ENCODE peak calls at places on chromosomes 1 and 21, in eight cellular contexts. V is MM.1S, Z is colonic mucosa, N is body of pancreas, M is sigmoid colon, P is heart left ventricle, D is H1, R is cardiac muscle cell. X is an unnamed sample.
A peak's percentile ranks its signal among the peaks of the same experiment; 100 is the strongest.

GRCh38 chr1:110638062-110638461 is 31.9 kb upstream of the KCNA2 start:
- DNase-seq in P (no peak), D (no peak), Z (no peak), M (no peak), R (no peak), N (no peak), V (peak; percentile 53), X (no peak)

GRCh38 chr1:89607156-89607555 is 25.8 kb upstream of the LRRC8C start:
- DNase-seq in V (no peak), M (no peak), D (no peak), N (no peak), R (no peak), P (no peak), Z (no peak), X (no peak)

GRCh38 chr1:30883389-30884172 is 25.0 kb downstream of the SDC3 start:
- DNase-seq in P (no peak), Z (no peak), N (no peak), R (no peak), M (no peak), V (no peak), D (no peak), X (no peak)

GRCh38 chr1:9118186-9118585 is 10.7 kb downstream of the GPR157 start:
- DNase-seq in Z (no peak), N (no peak), V (no peak), R (no peak), D (no peak), M (no peak), P (no peak), X (no peak)

GRCh38 chr1:204150702-204151561 is 912 bp downstream of the ETNK2 start:
- DNase-seq in P (no peak), M (no peak), R (no peak), Z (no peak), D (no peak), N (no peak), V (no peak), X (no peak)

GRCh38 chr1:6262570-6263420 is 1.9 kb upstream of the GPR153 start:
- DNase-seq in M (peak; percentile 88), R (no peak), P (peak; percentile 80), N (no peak), Z (peak; percentile 56), V (no peak), D (no peak), X (no peak)

GRCh38 chr1:19466112-19466561 is 19.2 kb downstream of the CAPZB start:
- DNase-seq in Z (no peak), V (no peak), R (no peak), N (no peak), D (no peak), P (no peak), M (no peak), X (no peak)

GRCh38 chr1:223242971-223243370 is 99.9 kb upstream of the TLR5 start:
- DNase-seq in Z (no peak), D (no peak), M (no peak), N (no peak), R (no peak), V (no peak), P (no peak), X (no peak)

GRCh38 chr1:31795801-31796621 is 19.8 kb downstream of the SPOCD1 start:
- DNase-seq in R (no peak), N (no peak), M (peak; percentile 61), V (no peak), Z (no peak), P (peak; percentile 60), D (no peak), X (peak; percentile 22)

GRCh38 chr1:62450301-62450700 is 13.5 kb downstream of the USP1 start:
- DNase-seq in M (no peak), Z (no peak), P (no peak), N (no peak), D (no peak), R (no peak), V (no peak), X (no peak)

GRCh38 chr21:45570826-45571601 is 28.8 kb upstream of the SLC19A1 start:
- DNase-seq in Z (no peak), D (no peak), P (no peak), M (peak; percentile 94), N (no peak), R (no peak), V (no peak), X (no peak)

GRCh38 chr1:178962853-178963810 is 62.6 kb upstream of the FAM20B start:
- DNase-seq in Z (no peak), R (no peak), M (no peak), V (no peak), D (no peak), P (no peak), N (no peak), X (no peak)

GRCh38 chr1:11676386-11677103 is 4.4 kb downstream of the MAD2L2 start:
- DNase-seq in M (no peak), R (no peak), Z (no peak), P (no peak), V (no peak), D (no peak), N (no peak), X (no peak)

GRCh38 chr21:14843991-14844390 is 220.8 kb downstream of the NRIP1 start:
- DNase-seq in V (no peak), D (no peak), R (no peak), N (no peak), M (no peak), Z (no peak), P (no peak), X (no peak)

DNA sequence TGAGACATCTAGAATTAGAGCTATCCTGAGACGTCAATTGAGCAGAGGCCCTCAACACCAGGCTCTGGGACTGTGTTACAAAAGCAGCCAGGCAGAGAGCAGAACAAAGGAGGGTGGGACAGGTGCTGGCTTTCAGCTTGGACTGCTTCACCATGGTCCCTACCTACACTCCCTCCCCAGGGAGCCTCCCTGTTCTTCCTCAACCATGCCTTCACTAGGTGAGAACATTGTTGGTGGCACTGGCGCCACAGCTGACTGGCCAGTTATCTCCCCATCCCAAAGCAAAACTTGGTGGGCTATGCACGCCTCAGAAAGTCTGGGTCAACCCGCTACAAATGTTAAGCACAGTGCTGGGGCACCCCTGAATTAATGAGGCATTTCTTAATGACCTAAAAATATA is 87.8 kb downstream of the NMNAT2 start:
- DNase-seq in M (no peak), N (no peak), V (no peak), R (no peak), Z (no peak), P (no peak), D (no peak), X (no peak)
- H3K4me1 ChIP-seq in M (no peaks in the 10 kb centered on the region), N (no peaks in the 10 kb centered on the region), V (peaks cover 5% of the 10 kb centered on the region), R (peaks cover 17% of the 10 kb centered on the region), Z (no peaks in the 10 kb centered on the region), P (peaks cover 14% of the 10 kb centered on the region), D (peaks cover 12% of the 10 kb centered on the region), X (no peaks in the 10 kb centered on the region)

GRCh38 chr1:155966135-155966534 is 12.2 kb downstream of the ARHGEF2 start:
- DNase-seq in D (no peak), R (no peak), Z (no peak), N (no peak), P (no peak), M (no peak), V (no peak), X (no peak)
- TF ChIP-seq CTCF in D (peak; percentile 63), R (peak; percentile 17), Z (no peak), N (no peak), P (peak; percentile 40), M (no peak), V (peak; percentile 30), X (peak; percentile 22)

DNA sequence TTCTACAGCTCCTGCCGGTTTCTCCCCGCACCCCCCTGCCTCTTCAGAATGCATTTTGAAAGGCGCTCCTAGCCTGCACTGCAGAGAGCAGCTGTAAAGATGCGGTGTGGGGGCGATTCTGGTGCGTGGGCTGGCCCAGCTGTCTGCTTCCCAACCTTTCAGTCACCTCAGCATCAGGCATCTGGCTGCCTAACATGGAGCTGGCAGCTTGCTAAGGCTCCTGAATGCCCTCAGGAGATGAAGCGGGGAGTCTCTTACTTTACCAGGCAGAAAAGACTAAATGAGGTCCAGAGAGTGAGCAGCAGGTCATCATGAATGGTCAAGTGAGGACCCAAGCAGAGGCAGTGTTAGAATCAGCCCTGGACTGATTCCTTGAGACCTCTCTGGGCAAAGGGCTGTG is 8.7 kb downstream of the IER5 start:
- DNase-seq in P (no peak), Z (no peak), V (no peak), M (no peak), N (no peak), R (no peak), D (no peak), X (no peak)
- H3K4me1 ChIP-seq in P (peaks cover 67% of the 10 kb centered on the region), Z (no peaks in the 10 kb centered on the region), V (peaks cover 14% of the 10 kb centered on the region), M (no peaks in the 10 kb centered on the region), N (peaks cover 4% of the 10 kb centered on the region), R (peaks cover 28% of the 10 kb centered on the region), D (peaks cover 24% of the 10 kb centered on the region), X (peaks cover 42% of the 10 kb centered on the region)

GRCh38 chr1:192735298-192735697 is 73.5 kb upstream of the RGS2 start:
- DNase-seq in M (no peak), V (no peak), R (no peak), P (no peak), D (no peak), Z (no peak), N (no peak), X (no peak)

GRCh38 chr1:192737311-192737710 is 71.5 kb upstream of the RGS2 start:
- DNase-seq in N (no peak), V (no peak), M (no peak), D (no peak), P (no peak), R (no peak), Z (no peak), X (no peak)

GRCh38 chr1:192730206-192730605 is 78.6 kb upstream of the RGS2 start:
- DNase-seq in P (no peak), Z (no peak), N (no peak), R (no peak), V (no peak), M (no peak), D (no peak), X (no peak)

GRCh38 chr1:192729500-192729899 is 79.3 kb upstream of the RGS2 start:
- DNase-seq in V (no peak), N (no peak), M (no peak), Z (no peak), D (no peak), R (no peak), P (no peak), X (no peak)

DNA sequence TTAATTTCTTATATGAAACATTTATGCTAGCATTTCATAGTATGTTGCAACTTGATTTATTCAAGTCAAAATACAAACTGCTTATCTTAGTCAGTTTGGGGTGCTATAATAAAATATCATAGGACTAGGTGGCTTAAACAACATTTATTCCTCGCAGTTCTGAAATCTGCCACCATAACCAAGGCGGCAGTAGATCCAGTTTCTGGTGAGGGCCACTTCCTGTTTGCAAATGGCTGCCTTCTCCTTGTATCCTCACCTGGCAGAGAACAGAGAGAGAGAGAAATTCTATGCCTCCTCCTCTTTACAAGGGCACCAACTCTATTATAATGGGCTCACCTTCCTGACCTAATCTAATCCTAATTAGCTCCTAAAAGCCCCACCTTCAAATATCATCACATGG is 76.1 kb upstream of the RGS2 start:
- DNase-seq in Z (no peak), R (no peak), N (no peak), D (no peak), M (no peak), V (peak; percentile 36), P (no peak), X (no peak)
- TF ChIP-seq CTCF in Z (no peak), R (no peak), N (no peak), D (peak; percentile 12), M (no peak), V (peak; percentile 40), P (no peak), X (peak; percentile 49)